ENCODE peak calls at places on chromosomes 13 and 19, in five cellular contexts. B, N, L, Q and X are unnamed samples.

GRCh38 chr13:25286969-25287961 is at the start of gene MTMR6:
- DNase-seq in Q (peak), B (peak), L (peak), N (peak), X (peak)

GRCh38 chr19:800360-801029 is 3.2 kb downstream of the PTBP1 start:
- DNase-seq in L (peak), N (no peak), B (no peak), Q (peak), X (peak)

GRCh38 chr13:80033286-80033685 is 307.6 kb downstream of the SPRY2 start:
- DNase-seq in N (no peak), Q (no peak), B (no peak), L (peak), X (peak)

GRCh38 chr13:102090532-102090931 is 311.3 kb downstream of the FGF14 start:
- DNase-seq in B (no peak), L (no peak), N (no peak), Q (no peak), X (no peak)

GRCh38 chr13:105773887-105774538 is 761.4 kb downstream of the EFNB2 start:
- DNase-seq in N (no peak), B (peak), Q (peak), L (peak), X (no peak)

GRCh38 chr13:41956272-41956671 is 4.6 kb downstream of the VWA8 start:
- DNase-seq in B (no peak), L (no peak), N (no peak), Q (no peak), X (no peak)

GRCh38 chr13:112690242-112690943 is 555 bp downstream of the ATP11A start:
- DNase-seq in Q (peak), L (peak), B (peak), N (no peak), X (peak)

GRCh38 chr19:8609210-8610040 is 1.1 kb downstream of the ADAMTS10 start:
- DNase-seq in Q (no peak), B (peak), N (peak), L (peak), X (no peak)

GRCh38 chr13:20174656-20175405 is 14.0 kb upstream of the GJA3 start:
- DNase-seq in L (peak), Q (peak), N (no peak), B (peak), X (peak)

GRCh38 chr13:101982903-101983302 is 418.9 kb downstream of the FGF14 start:
- DNase-seq in B (no peak), L (no peak), N (no peak), Q (no peak), X (no peak)

GRCh38 chr13:50612717-50613116 is 230.8 kb downstream of the DLEU7 start:
- DNase-seq in B (no peak), Q (no peak), L (no peak), N (no peak), X (no peak)

GRCh38 chr13:32731576-32731975 is 145.3 kb downstream of the PDS5B start:
- DNase-seq in B (peak), Q (no peak), L (peak), N (no peak), X (peak)

GRCh38 chr13:34207334-34207733 is 389.4 kb downstream of the RFC3 start:
- DNase-seq in N (no peak), B (peak), L (peak), Q (peak), X (peak)

GRCh38 chr13:38607136-38607535 is 79.7 kb upstream of the FREM2 start:
- DNase-seq in N (no peak), L (peak), Q (no peak), B (no peak), X (no peak)

GRCh38 chr13:76683854-76684253 is 202.4 kb downstream of the KCTD12 start:
- DNase-seq in B (no peak), L (no peak), Q (no peak), N (no peak), X (no peak)

GRCh38 chr13:48962281-48962680 is 13.4 kb upstream of the FNDC3A start:
- DNase-seq in Q (no peak), N (no peak), L (peak), B (peak), X (peak)

GRCh38 chr13:30802953-30803478 is 67.7 kb downstream of the ALOX5AP start:
- DNase-seq in N (peak), Q (peak), B (peak), L (peak), X (peak)

GRCh38 chr19:57010541-57010940 is 109.2 kb upstream of the USP29 start:
- DNase-seq in Q (no peak), N (no peak), B (no peak), L (no peak), X (no peak)

GRCh38 chr13:60134376-60134775 is 29.4 kb downstream of the DIAPH3 start:
- DNase-seq in B (no peak), N (no peak), L (no peak), Q (no peak), X (no peak)

GRCh38 chr13:34201050-34201913 is 383.3 kb downstream of the RFC3 start:
- DNase-seq in N (no peak), L (peak), B (peak), Q (no peak), X (no peak)

GRCh38 chr19:48492925-48493717 is 18.5 kb downstream of the LMTK3 start:
- DNase-seq in L (peak), Q (peak), N (peak), B (peak), X (peak)
- H3K4me2 ChIP-seq in L (peak), Q (peak), N (peak), B (peak), X (peak)

DNA sequence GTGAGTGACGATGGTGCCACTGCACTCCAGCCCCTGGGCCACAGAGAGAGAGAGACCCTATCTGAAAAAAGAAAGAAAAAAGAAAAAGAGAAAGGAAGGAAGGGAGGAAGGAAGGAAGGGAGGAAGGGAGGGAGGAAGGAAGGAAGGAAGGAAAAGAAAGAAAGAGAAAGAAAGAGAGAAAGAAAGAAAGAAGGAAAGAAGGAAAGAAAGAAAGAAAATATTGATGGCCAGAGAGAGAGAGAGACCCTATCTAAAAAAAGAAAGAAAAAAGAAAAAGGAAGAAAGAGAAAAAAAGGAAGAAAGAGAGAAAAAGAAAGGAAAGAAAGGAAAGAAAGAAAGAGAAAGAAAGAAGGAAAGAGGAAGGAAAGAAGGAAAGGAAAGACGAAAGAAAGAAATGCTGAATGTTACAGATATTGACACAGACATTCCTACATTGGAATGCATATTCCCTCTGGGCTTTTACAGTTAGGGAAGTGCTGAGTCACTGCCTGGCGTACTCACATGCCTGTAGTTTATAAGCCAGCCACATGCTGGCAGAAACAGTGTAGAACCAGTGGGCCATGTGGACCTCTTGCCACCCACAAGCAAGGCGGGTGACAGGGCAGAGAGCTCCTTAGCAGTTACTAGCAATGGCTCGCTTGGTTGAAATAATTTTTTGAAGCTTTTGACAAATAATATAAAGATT is 34.6 kb upstream of the SLC46A3 start:
- DNase-seq in L (peak), Q (peak), N (no peak), B (peak), X (peak)
- H2AFZ ChIP-seq in L (no peak), Q (peak), N (peak), B (peak), X (peak)

GRCh38 chr13:93290503-93290902 is 63.9 kb downstream of the GPC6 start:
- DNase-seq in L (peak), B (peak), Q (no peak), N (no peak), X (no peak)
- H3K4me2 ChIP-seq in L (no peak), B (no peak), Q (no peak), N (no peak), X (no peak)

DNA sequence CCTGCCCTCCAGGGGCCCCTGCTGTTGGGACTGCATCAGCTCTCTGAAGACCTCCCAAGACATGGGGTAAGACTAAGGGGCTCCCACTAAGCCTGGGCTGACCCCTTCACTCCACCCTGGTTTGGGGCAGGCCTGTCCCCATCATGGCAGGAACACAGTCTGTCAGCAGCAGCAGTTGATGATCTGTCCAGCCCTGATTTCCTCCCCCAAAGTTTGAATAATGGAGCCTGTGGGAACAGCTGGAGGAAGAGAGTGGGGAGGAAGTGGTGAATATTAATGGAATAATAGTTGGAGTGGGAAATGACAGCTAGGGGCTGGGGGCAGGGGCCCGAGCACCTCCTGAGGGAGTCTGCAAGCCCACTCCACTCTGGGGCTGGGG is 1.3 kb upstream of the B3GNT8 start:
- DNase-seq in L (no peak), N (no peak), Q (no peak), B (no peak), X (no peak)
- H2AFZ ChIP-seq in L (no peak), N (no peak), Q (no peak), B (no peak), X (no peak)

DNA sequence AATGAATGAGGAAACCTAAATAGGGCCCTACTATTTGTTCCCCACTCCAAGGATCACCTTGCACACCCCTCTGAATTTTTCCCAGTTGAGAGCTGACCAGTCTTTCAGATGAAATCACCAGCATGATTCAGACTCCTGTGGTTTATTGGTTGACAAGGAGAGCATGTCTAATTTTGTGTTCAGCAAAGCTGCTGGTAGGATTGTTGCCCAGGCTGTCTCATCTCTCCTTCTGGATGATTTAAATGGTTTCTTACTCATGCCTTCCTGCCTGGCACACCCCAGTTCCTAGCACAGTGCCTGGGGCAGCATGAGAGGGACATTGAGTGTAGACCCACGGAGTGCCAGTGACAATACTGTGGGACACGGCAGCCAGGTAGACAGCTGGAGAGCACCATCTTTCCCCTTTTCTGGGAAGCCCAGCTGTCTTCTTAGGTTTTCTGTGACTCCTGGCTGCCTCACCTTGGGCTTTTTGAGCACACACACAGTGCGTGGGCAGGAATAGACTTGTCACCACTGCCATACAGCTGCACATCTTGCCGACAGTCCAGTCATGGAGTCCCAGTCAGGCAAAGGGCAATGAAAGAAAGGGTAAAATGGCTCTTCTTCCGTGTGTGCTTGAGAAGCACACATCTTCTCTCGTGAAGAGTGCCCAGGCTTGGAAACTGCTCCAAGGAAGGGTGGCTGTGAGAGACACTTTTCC is 12.3 kb downstream of the FGF9 start:
- DNase-seq in Q (no peak), N (no peak), L (peak), B (peak), X (peak)
- H3K4me2 ChIP-seq in Q (no peak), N (no peak), L (no peak), B (no peak), X (peak)

GRCh38 chr19:17778621-17779280 is 16.2 kb upstream of the B3GNT3 start:
- DNase-seq in Q (peak), L (no peak), B (no peak), N (peak), X (no peak)
- H2AFZ ChIP-seq in Q (peak), L (peak), B (peak), N (peak), X (peak)

GRCh38 chr13:73914119-73914518 is 220.1 kb downstream of the KLF12 start:
- DNase-seq in B (no peak), N (no peak), L (peak), Q (no peak), X (no peak)
- H3K4me2 ChIP-seq in B (no peak), N (no peak), L (peak), Q (no peak), X (no peak)

GRCh38 chr19:38989066-38989605 is 13.6 kb upstream of the FBXO17 start:
- DNase-seq in N (peak), Q (peak), B (no peak), L (peak), X (no peak)
- H2AFZ ChIP-seq in N (peak), Q (peak), B (peak), L (no peak), X (peak)

GRCh38 chr13:95226932-95227718 is 74.1 kb downstream of the ABCC4 start:
- DNase-seq in B (no peak), L (no peak), Q (no peak), N (no peak), X (no peak)
- H3K4me2 ChIP-seq in B (no peak), L (no peak), Q (peak), N (no peak), X (no peak)

GRCh38 chr13:45162194-45162593 is 38.7 kb downstream of the KCTD4 start:
- DNase-seq in Q (no peak), B (peak), L (peak), N (no peak), X (no peak)
- H2AFZ ChIP-seq in Q (no peak), B (no peak), L (no peak), N (no peak), X (no peak)